ENCODE peak calls at places on chromosomes 4 and X, in five cellular contexts. Y, W, O, R and J are unnamed samples.
A peak's percentile ranks its signal among the peaks of the same experiment; 100 is the strongest.

GRCh38 chr4:186137193-186137792 is 32.8 kb downstream of the FAM149A start:
- DNase-seq in Y (peak; percentile 27), W (peak; percentile 14), O (no peak), R (no peak), J (no peak)

GRCh38 chrX:49244207-49244606 is 8.9 kb downstream of the CCDC22 start:
- DNase-seq in W (no peak), R (no peak), O (no peak), Y (no peak), J (no peak)

GRCh38 chr4:39046243-39046642 is 14.0 kb upstream of the TMEM156 start:
- DNase-seq in R (no peak), O (no peak), Y (peak; percentile 54), W (peak; percentile 69), J (no peak)

GRCh38 chrX:42366181-42366580 is 411.8 kb downstream of the PPP1R2C start:
- DNase-seq in Y (no peak), R (no peak), O (no peak), W (no peak), J (no peak)

GRCh38 chrX:153498453-153498852 is 3.7 kb downstream of the BGN start:
- DNase-seq in R (no peak), W (no peak), O (no peak), Y (no peak), J (no peak)

GRCh38 chrX:97474933-97475332 is 591.2 kb downstream of the RPA4 start:
- DNase-seq in O (no peak), R (no peak), W (no peak), Y (no peak), J (no peak)

GRCh38 chrX:18873189-18873791 is 110.6 kb downstream of the PHKA2 start:
- DNase-seq in Y (peak; percentile 61), R (no peak), O (peak; percentile 66), W (peak; percentile 76), J (peak; percentile 48)

GRCh38 chr4:141179474-141180026 is 41.1 kb upstream of the ZNF330 start:
- DNase-seq in R (no peak), W (no peak), O (no peak), Y (no peak), J (no peak)

GRCh38 chr4:150104401-150105027 is 26.3 kb downstream of the DCLK2 start:
- DNase-seq in W (no peak), Y (no peak), O (no peak), R (no peak), J (no peak)

GRCh38 chrX:45843518-45843917 is 642.8 kb upstream of the DIPK2B start:
- DNase-seq in O (no peak), Y (no peak), W (no peak), R (no peak), J (no peak)

GRCh38 chr4:181647396-181648107 is 595.6 kb upstream of the TENM3 start:
- DNase-seq in R (no peak), Y (peak; percentile 51), O (peak; percentile 19), W (no peak), J (no peak)

GRCh38 chrX:31209005-31209612 is 137.3 kb upstream of the FTHL17 start:
- DNase-seq in R (no peak), W (peak; percentile 33), Y (peak; percentile 38), O (peak; percentile 83), J (no peak)

GRCh38 chr4:95170176-95170575 is 378.6 kb downstream of the UNC5C start:
- DNase-seq in O (no peak), R (no peak), Y (no peak), W (no peak), J (no peak)

GRCh38 chrX:18945488-18945887 is 38.4 kb downstream of the PHKA2 start:
- DNase-seq in W (no peak), O (no peak), Y (no peak), R (no peak), J (no peak)

GRCh38 chrX:151384807-151385206 is 12.2 kb upstream of the VMA21 start:
- DNase-seq in R (no peak), O (no peak), Y (no peak), W (no peak), J (no peak)

GRCh38 chr4:122728781-122729330 is 3.6 kb upstream of the BBS12 start:
- DNase-seq in Y (no peak), R (no peak), O (peak; percentile 10), W (no peak), J (no peak)

GRCh38 chr4:152486414-152487389 is 49.2 kb downstream of the FBXW7 start:
- DNase-seq in R (no peak), W (no peak), O (no peak), Y (no peak), J (no peak)

GRCh38 chr4:19063662-19064061 is 1042.1 kb upstream of the LCORL start:
- DNase-seq in O (no peak), R (no peak), Y (no peak), W (no peak), J (no peak)

GRCh38 chr4:184746532-184746870 is 12.6 kb upstream of the CENPU start:
- DNase-seq in R (no peak), O (peak; percentile 73), Y (peak; percentile 82), W (peak; percentile 84), J (no peak)

GRCh38 chrX:28979876-28980275 is 392.6 kb downstream of the IL1RAPL1 start:
- DNase-seq in R (no peak), Y (no peak), W (peak; percentile 56), O (no peak), J (no peak)

GRCh38 chrX:104482757-104483156 is 83.2 kb upstream of the IL1RAPL2 start:
- DNase-seq in W (no peak), O (no peak), Y (no peak), R (no peak), J (no peak)

GRCh38 chrX:103398321-103398937 is 22.1 kb downstream of the BEX3 start:
- DNase-seq in W (peak; percentile 76), R (no peak), O (peak; percentile 74), Y (peak; percentile 86), J (no peak)

GRCh38 chr4:186700746-186701145 is 22.9 kb downstream of the FAT1 start:
- DNase-seq in W (peak; percentile 93), Y (peak; percentile 76), O (no peak), R (peak; percentile 57), J (no peak)

GRCh38 chrX:106912864-106913263 is 7.3 kb upstream of the CLDN2 start:
- DNase-seq in O (peak; percentile 8), R (no peak), W (peak; percentile 45), Y (peak; percentile 57), J (no peak)

GRCh38 chr4:2390780-2391490 is 27.5 kb downstream of the ZFYVE28 start:
- DNase-seq in W (no peak), O (no peak), R (no peak), Y (no peak), J (no peak)

GRCh38 chr4:57233391-57233790 is 123.2 kb upstream of the IGFBP7 start:
- DNase-seq in R (no peak), O (peak; percentile 8), Y (peak; percentile 28), W (peak; percentile 61), J (no peak)

GRCh38 chr4:1512738-1513660 is 106.8 kb upstream of the NKX1-1 start:
- DNase-seq in W (peak; percentile 11), R (no peak), Y (no peak), O (no peak), J (peak; percentile 56)

GRCh38 chrX:39616098-39616729 is 481.5 kb downstream of the BCOR start:
- DNase-seq in W (no peak), R (no peak), O (no peak), Y (no peak), J (no peak)

GRCh38 chr4:1830642-1831228 is 25.2 kb downstream of the LETM1 start:
- DNase-seq in O (no peak), W (no peak), R (no peak), Y (no peak), J (no peak)

GRCh38 chr4:37904824-37905223 is 13.9 kb downstream of the TBC1D1 start:
- DNase-seq in O (no peak), W (no peak), Y (no peak), R (no peak), J (no peak)

GRCh38 chr4:156829194-156829593 is 142.4 kb downstream of the PDGFC start:
- DNase-seq in W (peak; percentile 59), O (no peak), Y (peak; percentile 29), R (no peak), J (no peak)

GRCh38 chrX:55008571-55009358 is 8.6 kb downstream of the APEX2 start:
- DNase-seq in Y (peak; percentile 4), O (peak; percentile 59), R (no peak), W (peak; percentile 67), J (no peak)

GRCh38 chr4:71270901-71271300 is 67.9 kb upstream of the SLC4A4 start:
- DNase-seq in O (no peak), R (no peak), Y (peak; percentile 45), W (no peak), J (no peak)

GRCh38 chr4:105474110-105474518 is 252 bp upstream of the PPA2 start:
- DNase-seq in O (peak; percentile 72), R (peak; percentile 45), Y (peak; percentile 77), W (peak; percentile 80), J (no peak)